ENCODE peak calls at places on chromosome 7, in nine cellular contexts. C is left cardiac atrium; L is GM18507; K is NCI-H524; N is cardiac muscle cell; D is body of pancreas; Z is T-helper 9 cell; Y is activated naive CD4-positive, alpha-beta T cell; S is stimulated activated CD4-positive, alpha-beta T cell treated with anti-CD3 and anti-CD28 coated beads, Interleukin-2, amount 100 ng/mL, for 24 hours. H is an unnamed sample.

GRCh38 chr7:154171422-154171821 is 119.2 kb downstream of the DPP6 start:
- DNase-seq in Z (no peak), N (no peak), L (no peak), D (no peak), K (peak; percentile 39), Y (no peak), S (no peak), C (no peak), H (no peak)

GRCh38 chr7:95527776-95528250 is 42.1 kb downstream of the ASB4 start:
- DNase-seq in Z (no peak), L (no peak), Y (no peak), D (no peak), C (peak; percentile 25), K (no peak), N (no peak), S (no peak), H (no peak)

GRCh38 chr7:93819699-93820098 is 70.9 kb downstream of the TFPI2 start:
- DNase-seq in L (no peak), N (no peak), K (no peak), Y (no peak), C (no peak), Z (no peak), D (no peak), S (no peak), H (no peak)

GRCh38 chr7:34389332-34390078 is 268.5 kb upstream of the NPSR1 start:
- DNase-seq in L (no peak), D (no peak), K (no peak), Z (no peak), N (no peak), C (no peak), Y (no peak), S (no peak), H (no peak)

GRCh38 chr7:30612658-30613265 is 18.1 kb downstream of the GARS1 start:
- DNase-seq in C (no peak), N (no peak), S (peak; percentile 45), D (no peak), Z (no peak), K (no peak), L (no peak), Y (no peak), H (no peak)

GRCh38 chr7:24842449-24843241 is 85.4 kb upstream of the GSDME start:
- DNase-seq in D (no peak), L (no peak), N (no peak), C (no peak), K (no peak), S (no peak), Y (no peak), Z (no peak), H (no peak)

GRCh38 chr7:103989200-103989784 is at the start of gene RELN:
- DNase-seq in C (peak; percentile 27), N (peak; percentile 80), D (no peak), Z (no peak), Y (no peak), L (no peak), K (peak; percentile 22), S (peak; percentile 22), H (peak; percentile 29)

GRCh38 chr7:74656421-74656910 is 1.1 kb upstream of the GTF2I start:
- DNase-seq in S (peak; percentile 72), C (peak; percentile 62), K (peak; percentile 53), L (no peak), Y (peak; percentile 22), N (peak; percentile 56), Z (peak; percentile 45), D (peak; percentile 51), H (peak; percentile 44)

GRCh38 chr7:2609001-2609411 is 22.8 kb upstream of the TTYH3 start:
- DNase-seq in S (peak; percentile 18), C (peak; percentile 31), Z (no peak), K (no peak), N (peak; percentile 56), D (no peak), L (no peak), Y (no peak), H (peak; percentile 49)

H was measured in A549.